ENCODE peak calls at places on chromosomes 13 and 19, in seven cellular contexts. W, G, O, V, C, A and U are unnamed samples.

GRCh38 chr19:45766919-45767346 is 2.1 kb downstream of the SIX5 start:
- DNase-seq in G (no peak), O (no peak), W (peak), A (no peak), V (no peak), C (peak), U (peak)

GRCh38 chr13:110044521-110045200 is 258.3 kb upstream of the IRS2 start:
- DNase-seq in A (no peak), W (no peak), O (no peak), V (no peak), G (no peak), C (peak), U (no peak)

GRCh38 chr19:55340144-55340783 is 588 bp downstream of the KMT5C start:
- DNase-seq in A (no peak), V (no peak), O (no peak), C (peak), G (no peak), W (peak), U (no peak)

GRCh38 chr13:24232474-24232873 is 72.0 kb downstream of the SPATA13 start:
- DNase-seq in W (no peak), G (no peak), C (no peak), V (no peak), A (no peak), O (no peak), U (no peak)

GRCh38 chr13:97749174-97749573 is 204.3 kb upstream of the IPO5 start:
- DNase-seq in V (no peak), G (no peak), C (no peak), O (no peak), W (no peak), A (no peak), U (no peak)

GRCh38 chr13:84821261-84821660 is 939.0 kb upstream of the SLITRK1 start:
- DNase-seq in O (no peak), A (no peak), V (no peak), C (no peak), W (no peak), G (no peak), U (no peak)

GRCh38 chr13:101211261-101211660 is 205.0 kb downstream of the NALCN start:
- DNase-seq in W (no peak), G (no peak), V (no peak), C (peak), A (no peak), O (no peak), U (no peak)

GRCh38 chr13:107339209-107339608 is 771.3 kb upstream of the ARGLU1 start:
- DNase-seq in V (no peak), G (no peak), W (no peak), C (no peak), A (no peak), O (no peak), U (no peak)

GRCh38 chr19:49069026-49069425 is 3.5 kb downstream of the KCNA7 start:
- DNase-seq in C (no peak), O (no peak), W (no peak), V (no peak), A (no peak), G (no peak), U (no peak)

GRCh38 chr19:1516395-1516753 is 3.6 kb upstream of the ADAMTSL5 start:
- DNase-seq in C (no peak), G (no peak), O (no peak), V (no peak), A (no peak), W (no peak), U (no peak)

GRCh38 chr19:35757231-35757748 is 461 bp upstream of the HSPB6 start:
- DNase-seq in A (peak), O (no peak), V (peak), C (peak), G (no peak), W (peak), U (peak)

GRCh38 chr19:43672061-43672679 is 2.2 kb upstream of the PLAUR start:
- DNase-seq in G (no peak), C (peak), A (no peak), W (no peak), V (no peak), O (no peak), U (no peak)

GRCh38 chr13:32932376-32932775 is 83.8 kb upstream of the KL start:
- DNase-seq in C (no peak), G (no peak), V (no peak), A (no peak), W (no peak), O (no peak), U (no peak)

GRCh38 chr19:42363614-42364346 is 26.3 kb downstream of the CNFN start:
- DNase-seq in A (peak), O (no peak), W (peak), C (no peak), V (no peak), G (no peak), U (no peak)

GRCh38 chr19:51366999-51367564 is 894 bp upstream of the ETFB start:
- DNase-seq in C (no peak), W (no peak), A (no peak), O (peak), G (no peak), V (no peak), U (peak)

GRCh38 chr13:44918323-44919102 is 70.8 kb downstream of the NUFIP1 start:
- DNase-seq in G (peak), C (peak), V (peak), A (no peak), W (peak), O (peak), U (peak)

GRCh38 chr19:41795031-41795461 is 1.3 kb upstream of the CEACAM3 start:
- DNase-seq in V (no peak), A (peak), G (peak), O (peak), C (peak), W (peak), U (peak)

GRCh38 chr13:39347926-39348901 is 254.8 kb downstream of the LHFPL6 start:
- DNase-seq in A (peak), G (no peak), O (no peak), C (no peak), W (no peak), V (no peak), U (peak)

GRCh38 chr19:30911491-30911890 is 437.7 kb downstream of the TSHZ3 start:
- DNase-seq in W (no peak), G (no peak), A (no peak), V (no peak), C (no peak), O (no peak), U (no peak)

GRCh38 chr19:46660008-46660517 is 919 bp downstream of the DACT3 start:
- DNase-seq in G (no peak), W (no peak), A (peak), V (peak), C (peak), O (no peak), U (no peak)

GRCh38 chr19:57016076-57016475 is 103.7 kb upstream of the USP29 start:
- DNase-seq in A (no peak), V (peak), W (no peak), C (no peak), O (no peak), G (no peak), U (no peak)

GRCh38 chr19:8396563-8397203 is 6.5 kb downstream of the RAB11B start:
- DNase-seq in O (no peak), W (peak), A (peak), V (peak), G (peak), C (peak), U (peak)

GRCh38 chr19:44746946-44747738 is 1.4 kb upstream of the BCL3 start:
- DNase-seq in O (peak), G (peak), V (peak), C (peak), A (peak), W (peak), U (peak)

GRCh38 chr19:53158119-53158656 is 665 bp downstream of the ZNF347 start:
- DNase-seq in A (no peak), G (peak), W (peak), O (no peak), C (peak), V (no peak), U (peak)

GRCh38 chr13:30898721-30899188 is 7.3 kb upstream of the MEDAG start:
- DNase-seq in V (no peak), W (peak), O (no peak), A (peak), G (no peak), C (peak), U (peak)

GRCh38 chr19:12985049-12985776 is 10.1 kb upstream of the NFIX start:
- DNase-seq in O (no peak), G (no peak), A (peak), V (peak), C (peak), W (peak), U (peak)

GRCh38 chr13:45156565-45157361 is 36.5 kb downstream of the GTF2F2 start:
- DNase-seq in G (no peak), C (peak), V (no peak), W (no peak), A (no peak), O (no peak), U (no peak)

GRCh38 chr13:98445340-98446233 is 131.3 kb downstream of the STK24 start:
- DNase-seq in A (peak), C (peak), G (peak), V (peak), W (peak), O (peak), U (peak)